ENCODE peak calls at places on chromosomes 16 and 17, in eight cellular contexts. T is T1000, N is AG10803, F is dermis blood vessel endothelial cell, P is NCI-H510A, U is HFFc6, W is NCI-H446, I is HEK293T. X is an unnamed sample.

GRCh38 chr17:75557075-75557851 is 30.3 kb upstream of the MYO15B start:
- DNase-seq in T (peak; percentile 68), N (peak; percentile 9), F (no peak), P (no peak), U (peak; percentile 77), W (peak; percentile 9), I (no peak), X (peak; percentile 41)

GRCh38 chr17:18031955-18032354 is 7.0 kb downstream of the ATPAF2 start:
- DNase-seq in T (no peak), N (no peak), F (peak; percentile 87), P (no peak), U (no peak), W (no peak), I (no peak), X (no peak)

GRCh38 chr17:21042434-21043295 is at the start of gene USP22:
- DNase-seq in T (no peak), N (no peak), F (no peak), P (peak; percentile 97), U (no peak), W (peak; percentile 96), I (peak; percentile 88), X (no peak)

GRCh38 chr17:1561420-1562177 is 993 bp downstream of the PITPNA start:
- DNase-seq in T (no peak), N (no peak), F (peak; percentile 54), P (no peak), U (no peak), W (no peak), I (peak; percentile 64), X (peak; percentile 67)

GRCh38 chr17:61178284-61178683 is 221.4 kb upstream of the TBX2 start:
- DNase-seq in T (no peak), N (no peak), F (no peak), P (no peak), U (no peak), W (no peak), I (no peak), X (no peak)

GRCh38 chr16:86618431-86619262 is 40.3 kb downstream of the FOXL1 start:
- DNase-seq in T (no peak), N (peak; percentile 42), F (no peak), P (no peak), U (no peak), W (no peak), I (no peak), X (no peak)

GRCh38 chr17:19327039-19327776 is 35.3 kb downstream of the B9D1 start:
- DNase-seq in T (peak; percentile 56), N (peak; percentile 94), F (no peak), P (no peak), U (peak; percentile 83), W (no peak), I (no peak), X (peak; percentile 81)

GRCh38 chr17:76701471-76701967 is 9.2 kb downstream of the MXRA7 start:
- DNase-seq in T (no peak), N (no peak), F (no peak), P (no peak), U (no peak), W (no peak), I (no peak), X (peak; percentile 51)

GRCh38 chr17:48215583-48216139 is 108.1 kb downstream of the SNX11 start:
- DNase-seq in T (no peak), N (peak; percentile 46), F (peak; percentile 83), P (peak; percentile 91), U (peak; percentile 22), W (no peak), I (peak; percentile 75), X (peak; percentile 53)

GRCh38 chr17:10121971-10122707 is 76.3 kb downstream of the GAS7 start:
- DNase-seq in T (no peak), N (peak; percentile 39), F (no peak), P (no peak), U (no peak), W (no peak), I (no peak), X (no peak)

GRCh38 chr16:54462766-54463165 is 176.2 kb upstream of the IRX3 start:
- DNase-seq in T (no peak), N (no peak), F (no peak), P (no peak), U (no peak), W (no peak), I (no peak), X (no peak)